ENCODE peak calls at places on chromosomes 7 and 10, in eight cellular contexts. B, F, I, S, M, N, R and O are unnamed samples. For H3K4me1, the result is how much of the 10 kb centered on the place peaks cover.

GRCh38 chr10:69482125-69482524 is 30.9 kb downstream of the TSPAN15 start:
- DNase-seq in B (no peak), F (no peak), I (no peak), S (no peak), M (no peak), N (no peak), R (no peak), O (no peak)

GRCh38 chr10:128843972-128844371 is 623.1 kb upstream of the MGMT start:
- DNase-seq in B (no peak), F (no peak), I (no peak), S (no peak), M (no peak), N (no peak), R (no peak), O (no peak)

GRCh38 chr7:98458090-98458875 is 57.4 kb upstream of the BAIAP2L1 start:
- DNase-seq in B (no peak), F (no peak), I (no peak), S (no peak), M (no peak), N (no peak), R (no peak), O (no peak)

GRCh38 chr7:22551768-22552513 is 52.0 kb upstream of the STEAP1B start:
- DNase-seq in B (no peak), F (peak), I (no peak), S (no peak), M (no peak), N (no peak), R (no peak), O (no peak)

GRCh38 chr7:32204361-32205018 is 134.3 kb upstream of the PDE1C start:
- DNase-seq in B (peak), F (peak), I (peak), S (peak), M (no peak), N (peak), R (peak), O (no peak)

GRCh38 chr10:117609095-117609821 is 66.7 kb downstream of the EMX2 start:
- DNase-seq in B (peak), F (no peak), I (peak), S (peak), M (no peak), N (no peak), R (peak), O (no peak)

GRCh38 chr10:109277456-109277855 is 645.9 kb downstream of the XPNPEP1 start:
- DNase-seq in B (peak), F (no peak), I (peak), S (no peak), M (no peak), N (no peak), R (no peak), O (no peak)

GRCh38 chr10:30637881-30638467 is 8.4 kb upstream of the LYZL2 start:
- DNase-seq in B (peak), F (no peak), I (peak), S (peak), M (no peak), N (no peak), R (no peak), O (no peak)

GRCh38 chr7:27174077-27175004 is at the start of gene HOXA10:
- DNase-seq in B (no peak), F (no peak), I (peak), S (peak), M (no peak), N (no peak), R (peak), O (peak)

GRCh38 chr10:133258818-133259602 is 17.7 kb downstream of the ADAM8 start:
- DNase-seq in B (peak), F (no peak), I (peak), S (peak), M (peak), N (no peak), R (peak), O (peak)

GRCh38 chr7:99301496-99301895 is 24.2 kb upstream of the ARPC1A start:
- DNase-seq in B (no peak), F (no peak), I (no peak), S (no peak), M (no peak), N (no peak), R (no peak), O (no peak)

GRCh38 chr10:130354976-130355795 is 219.0 kb downstream of the GLRX3 start:
- DNase-seq in B (no peak), F (no peak), I (no peak), S (no peak), M (no peak), N (no peak), R (no peak), O (no peak)

GRCh38 chr10:103455235-103455634 is 3.1 kb upstream of the CALHM2 start:
- DNase-seq in B (no peak), F (no peak), I (no peak), S (no peak), M (no peak), N (no peak), R (no peak), O (no peak)

GRCh38 chr7:120272261-120272895 is 597 bp upstream of the KCND2 start:
- DNase-seq in B (peak), F (peak), I (peak), S (peak), M (no peak), N (peak), R (no peak), O (no peak)

GRCh38 chr7:149496642-149497391 is 792 bp downstream of the ZNF746 start:
- DNase-seq in B (peak), F (peak), I (peak), S (peak), M (peak), N (peak), R (peak), O (peak)

GRCh38 chr10:130512936-130513335 is 376.7 kb downstream of the GLRX3 start:
- DNase-seq in B (no peak), F (no peak), I (no peak), S (no peak), M (no peak), N (no peak), R (no peak), O (no peak)

GRCh38 chr7:158000160-158000559 is 587.5 kb downstream of the PTPRN2 start:
- DNase-seq in B (no peak), F (no peak), I (no peak), S (peak), M (no peak), N (peak), R (no peak), O (no peak)

GRCh38 chr7:107993879-107994278 is 9.1 kb downstream of the LAMB1 start:
- DNase-seq in B (peak), F (no peak), I (no peak), S (no peak), M (no peak), N (peak), R (no peak), O (no peak)

GRCh38 chr10:110843031-110843430 is 28.7 kb upstream of the PDCD4 start:
- DNase-seq in B (no peak), F (peak), I (no peak), S (no peak), M (peak), N (peak), R (no peak), O (peak)

GRCh38 chr7:148084138-148084537 is 506.4 kb upstream of the C7orf33 start:
- DNase-seq in B (peak), F (peak), I (peak), S (peak), M (no peak), N (peak), R (no peak), O (no peak)

GRCh38 chr10:48523212-48523819 is 81.6 kb downstream of the ARHGAP22 start:
- DNase-seq in B (peak), F (no peak), I (peak), S (peak), M (no peak), N (no peak), R (peak), O (no peak)

GRCh38 chr7:42587826-42588225 is 324.0 kb downstream of the C7orf25 start:
- DNase-seq in B (no peak), F (no peak), I (no peak), S (peak), M (no peak), N (no peak), R (no peak), O (no peak)

GRCh38 chr10:69382382-69383117 is 34.2 kb downstream of the TACR2 start:
- DNase-seq in B (peak), F (no peak), I (peak), S (peak), M (no peak), N (no peak), R (no peak), O (no peak)

GRCh38 chr7:36602975-36603887 is 121.1 kb downstream of the AOAH start:
- DNase-seq in B (no peak), F (no peak), I (no peak), S (no peak), M (no peak), N (no peak), R (no peak), O (no peak)

GRCh38 chr7:1669486-1669951 is 558 bp upstream of the ELFN1 start:
- DNase-seq in B (no peak), F (no peak), I (no peak), S (no peak), M (no peak), N (no peak), R (no peak), O (no peak)

GRCh38 chr10:65292551-65292950 is 1633.3 kb upstream of the LRRTM3 start:
- DNase-seq in B (no peak), F (no peak), I (no peak), S (no peak), M (no peak), N (no peak), R (no peak), O (no peak)

GRCh38 chr7:36303202-36304098 is 86.2 kb upstream of the ANLN start:
- DNase-seq in B (peak), F (no peak), I (peak), S (peak), M (no peak), N (no peak), R (peak), O (no peak)

GRCh38 chr10:36670616-36671402 is 454.6 kb upstream of the ANKRD30A start:
- DNase-seq in B (peak), F (no peak), I (peak), S (peak), M (no peak), N (no peak), R (no peak), O (no peak)

GRCh38 chr10:104472505-104472904 is 118.9 kb downstream of the CFAP58 start:
- DNase-seq in B (peak), F (no peak), I (peak), S (peak), M (no peak), N (no peak), R (no peak), O (no peak)

DNA sequence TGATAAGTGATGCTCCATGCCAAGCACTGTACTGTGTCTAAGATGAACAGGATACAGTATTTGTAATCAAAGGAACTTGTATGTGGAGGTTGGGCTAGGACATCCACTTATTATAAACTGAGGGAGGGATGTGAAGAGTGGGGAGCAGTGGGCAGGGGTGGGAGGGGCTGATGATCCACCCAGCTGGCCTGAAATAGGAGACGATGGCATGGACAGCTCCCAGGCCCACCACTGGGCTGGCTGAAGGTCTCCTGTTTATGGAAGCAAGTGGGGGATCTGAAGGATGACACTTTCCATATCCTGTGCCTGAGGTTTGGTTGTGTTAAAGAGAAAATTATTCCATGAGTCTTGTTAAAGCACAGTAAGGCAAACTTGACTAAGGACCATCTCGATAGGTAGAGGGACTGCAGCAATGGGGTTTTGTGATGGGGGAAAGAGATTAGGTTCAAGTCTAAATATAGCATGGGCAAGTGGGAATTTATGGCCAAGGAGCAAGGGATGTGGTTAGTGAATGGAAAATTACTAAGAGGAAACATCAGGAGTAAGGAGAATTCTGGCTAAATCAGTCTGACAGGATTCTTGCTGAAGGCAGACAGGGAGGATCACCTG is 124.6 kb downstream of the CCNY start:
- DNase-seq in B (no peak), F (no peak), I (no peak), S (no peak), M (no peak), N (no peak), R (no peak), O (no peak)
- H3K4me1 ChIP-seq in B (under half), F (under half), I (under half), S (under half), M (half or more), N (under half), R (half or more), O (half or more)

GRCh38 chr10:71772832-71773220 is 494 bp downstream of the VSIR start:
- DNase-seq in B (no peak), F (no peak), I (peak), S (no peak), M (no peak), N (no peak), R (no peak), O (no peak)
- H3K4me1 ChIP-seq in B (under half), F (half or more), I (under half), S (under half), M (half or more), N (under half), R (half or more), O (half or more)

GRCh38 chr10:77867124-77867715 is 59.3 kb downstream of the DLG5 start:
- DNase-seq in B (no peak), F (no peak), I (no peak), S (no peak), M (no peak), N (no peak), R (no peak), O (no peak)
- H3K4me1 ChIP-seq in B (under half), F (under half), I (under half), S (under half), M (under half), N (under half), R (under half), O (under half)

DNA sequence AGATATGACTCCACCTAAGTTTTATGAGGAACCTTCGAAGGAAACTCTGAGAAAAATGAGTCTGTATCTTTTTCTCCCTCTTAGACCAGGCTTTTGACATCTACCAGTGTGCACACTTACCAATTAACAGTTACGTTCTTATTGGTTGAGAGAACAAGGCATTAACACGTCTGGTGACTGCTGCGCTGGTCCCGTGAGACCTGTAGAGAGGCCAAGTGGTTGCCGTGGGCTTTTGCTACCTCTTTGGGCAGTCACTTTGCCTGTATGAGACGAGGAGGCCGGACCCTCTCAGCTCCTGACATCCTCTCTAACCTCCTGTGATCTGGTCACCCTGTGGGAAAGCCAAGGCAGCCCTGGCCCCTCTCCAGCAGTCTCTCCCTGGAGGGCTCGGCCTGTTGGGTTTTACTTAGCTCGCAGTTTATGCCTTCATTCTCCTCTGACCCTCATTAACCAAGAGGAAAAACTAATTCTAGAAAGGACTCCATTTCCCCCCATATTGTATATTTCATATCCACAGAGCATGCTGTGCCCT is 513.9 kb upstream of the GALNT17 start:
- DNase-seq in B (no peak), F (no peak), I (no peak), S (no peak), M (no peak), N (no peak), R (peak), O (no peak)
- H3K4me1 ChIP-seq in B (under half), F (under half), I (under half), S (under half), M (under half), N (under half), R (under half), O (under half)

DNA sequence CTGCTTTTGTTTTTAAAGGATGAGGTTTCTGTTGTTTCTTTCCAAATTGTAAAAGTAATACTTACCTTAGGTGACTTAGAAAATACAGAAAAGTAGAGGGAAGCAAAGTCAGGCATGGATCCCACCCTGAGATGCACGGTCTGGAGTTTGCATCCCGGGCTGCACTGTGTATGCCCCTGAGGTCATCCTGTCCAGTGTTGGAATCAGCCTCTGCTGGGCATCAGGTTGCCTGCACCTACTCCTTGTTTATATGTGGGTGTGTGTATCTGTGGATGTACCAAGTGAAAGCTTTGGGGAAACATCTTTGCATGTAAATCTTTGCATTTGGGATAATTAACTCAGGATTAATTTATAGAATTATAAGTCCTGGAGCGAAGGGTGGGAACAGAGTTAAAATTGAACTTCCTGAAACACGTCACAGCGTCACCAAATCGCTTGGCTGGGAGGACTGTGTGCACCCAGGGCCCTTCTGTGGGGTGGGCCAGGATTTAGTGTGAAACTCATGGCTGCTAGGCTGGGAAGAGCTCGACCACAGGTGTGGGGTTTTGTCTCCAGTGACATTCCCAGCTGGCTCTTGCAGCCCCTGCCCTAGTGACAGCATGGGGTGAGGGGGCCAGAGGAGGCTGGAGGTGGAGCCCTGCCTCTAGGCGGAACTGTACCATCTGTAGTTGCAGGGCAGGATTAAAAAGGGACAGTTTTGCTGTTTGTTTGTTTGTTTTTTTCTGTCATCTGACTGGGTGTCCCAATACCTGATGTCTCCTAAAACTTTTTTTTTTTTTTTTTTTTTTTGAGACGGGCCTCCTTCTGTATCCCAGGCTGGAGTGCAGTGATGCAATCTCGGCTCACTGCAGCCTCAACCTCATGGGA is 28.0 kb downstream of the GTF2IRD1 start:
- DNase-seq in B (peak), F (no peak), I (peak), S (no peak), M (no peak), N (no peak), R (no peak), O (no peak)
- H3K4me1 ChIP-seq in B (half or more), F (under half), I (half or more), S (under half), M (under half), N (under half), R (half or more), O (under half)

GRCh38 chr10:114397651-114398145 is 6.6 kb downstream of the AFAP1L2 start:
- DNase-seq in B (no peak), F (no peak), I (peak), S (no peak), M (no peak), N (peak), R (no peak), O (no peak)
- H3K4me1 ChIP-seq in B (under half), F (under half), I (under half), S (under half), M (under half), N (under half), R (half or more), O (under half)

DNA sequence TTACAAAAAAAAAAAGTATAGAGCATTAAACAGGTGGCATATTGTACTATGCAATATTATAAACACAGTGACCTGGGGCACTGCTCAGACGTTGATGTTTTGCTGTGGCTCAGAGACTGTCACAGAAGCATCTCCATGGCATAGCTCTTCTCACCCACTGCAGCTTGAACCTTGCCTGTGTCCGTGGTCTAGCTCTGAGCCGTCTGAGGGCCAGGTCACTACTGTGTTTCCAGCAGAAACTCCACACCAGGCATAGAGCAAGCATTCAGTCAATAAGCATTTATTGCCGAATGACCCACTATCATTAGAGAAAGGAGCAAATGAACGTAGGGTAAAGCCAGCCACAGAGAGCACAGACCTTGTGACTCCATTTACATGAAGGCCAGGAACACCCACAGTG is 443.2 kb upstream of the FOXK1 start:
- DNase-seq in B (no peak), F (no peak), I (no peak), S (no peak), M (no peak), N (no peak), R (no peak), O (no peak)
- H3K4me1 ChIP-seq in B (under half), F (under half), I (under half), S (under half), M (under half), N (under half), R (under half), O (under half)

GRCh38 chr10:79195091-79195923 is 126.5 kb downstream of the ZMIZ1 start:
- DNase-seq in B (peak), F (peak), I (peak), S (peak), M (peak), N (peak), R (peak), O (peak)

GRCh38 chr10:79196470-79197461 is 128.0 kb downstream of the ZMIZ1 start:
- DNase-seq in B (peak), F (peak), I (peak), S (peak), M (peak), N (peak), R (peak), O (peak)

GRCh38 chr10:79191951-79192676 is 123.3 kb downstream of the ZMIZ1 start:
- DNase-seq in B (no peak), F (no peak), I (peak), S (no peak), M (no peak), N (no peak), R (no peak), O (no peak)

GRCh38 chr10:79192677-79193003 is 123.9 kb downstream of the ZMIZ1 start:
- DNase-seq in B (peak), F (no peak), I (peak), S (peak), M (no peak), N (no peak), R (no peak), O (no peak)

DNA sequence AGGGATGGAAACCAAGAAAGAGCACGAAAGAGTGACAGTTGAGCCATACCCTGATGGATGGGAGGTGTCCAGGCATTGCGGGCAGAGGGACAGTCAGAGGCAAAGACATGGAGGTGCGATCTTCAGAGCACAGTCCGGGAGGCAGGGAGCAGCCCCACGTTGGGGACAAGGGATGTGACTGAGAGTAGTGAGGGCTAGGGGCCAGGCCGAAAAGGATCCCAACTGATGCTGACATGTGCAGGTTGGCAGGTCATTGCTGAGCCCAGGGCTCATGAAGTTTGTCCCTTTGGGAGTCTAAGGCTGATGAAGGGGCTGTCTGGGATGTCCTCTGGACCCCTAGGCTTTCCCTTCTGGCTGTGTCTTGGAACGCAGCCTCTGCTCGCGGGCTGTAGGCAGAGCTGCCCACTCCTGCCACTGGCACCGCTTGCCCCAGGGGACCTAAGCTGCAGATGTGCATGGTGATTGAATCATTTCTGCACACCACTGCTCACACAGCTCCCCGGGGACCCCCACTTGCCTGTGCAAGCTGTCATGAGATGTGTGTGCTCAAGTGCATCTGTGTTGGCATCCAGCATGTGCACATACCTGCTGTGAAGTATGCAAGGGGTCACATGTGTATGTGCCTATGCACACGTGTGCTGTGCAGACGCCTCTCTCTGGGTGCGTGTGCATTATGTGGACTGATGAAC is 125.1 kb downstream of the ZMIZ1 start:
- DNase-seq in B (no peak), F (peak), I (no peak), S (no peak), M (no peak), N (no peak), R (no peak), O (no peak)
- H3K4me1 ChIP-seq in B (under half), F (under half), I (under half), S (under half), M (under half), N (under half), R (half or more), O (under half)